ENCODE peak calls at places on chromosomes 4 and X, in nine cellular contexts. One of them, this sample, is unnamed.
A peak's percentile ranks its signal among the peaks of the same experiment; 100 is the strongest.

GRCh38 chr4:149164282-149164681 is 651.4 kb downstream of the IQCM start:
- DNase-seq in OCI-LY7: no peak
- DNase-seq in keratinocyte: no peak
- DNase-seq in astrocyte: peak; percentile 97
- DNase-seq in fibroblast of lung: peak; percentile 3
- DNase-seq in neuronal stem cell: peak; percentile 72
- DNase-seq in SK-N-SH: no peak
- DNase-seq in mammary epithelial cell: no peak
- DNase-seq in A549: peak; percentile 3
- DNase-seq in this sample: no peak

GRCh38 chr4:41409095-41409494 is 128.9 kb upstream of the LIMCH1 start:
- DNase-seq in OCI-LY7: no peak
- DNase-seq in keratinocyte: no peak
- DNase-seq in astrocyte: no peak
- DNase-seq in fibroblast of lung: peak; percentile 65
- DNase-seq in neuronal stem cell: no peak
- DNase-seq in SK-N-SH: no peak
- DNase-seq in mammary epithelial cell: no peak
- DNase-seq in A549: no peak
- DNase-seq in this sample: no peak

GRCh38 chr4:110629214-110629754 is 6.4 kb upstream of the PITX2 start:
- DNase-seq in OCI-LY7: no peak
- DNase-seq in keratinocyte: no peak
- DNase-seq in astrocyte: no peak
- DNase-seq in fibroblast of lung: no peak
- DNase-seq in neuronal stem cell: no peak
- DNase-seq in SK-N-SH: no peak
- DNase-seq in mammary epithelial cell: no peak
- DNase-seq in A549: no peak
- DNase-seq in this sample: no peak

GRCh38 chrX:118221257-118221656 is 104.6 kb upstream of the KLHL13 start:
- DNase-seq in OCI-LY7: no peak
- DNase-seq in keratinocyte: no peak
- DNase-seq in astrocyte: no peak
- DNase-seq in fibroblast of lung: no peak
- DNase-seq in neuronal stem cell: no peak
- DNase-seq in SK-N-SH: peak; percentile 30
- DNase-seq in mammary epithelial cell: no peak
- DNase-seq in A549: no peak
- DNase-seq in this sample: no peak

GRCh38 chr4:57020467-57021101 is 41.9 kb downstream of the POLR2B start:
- DNase-seq in OCI-LY7: no peak
- DNase-seq in keratinocyte: peak; percentile 50
- DNase-seq in astrocyte: peak; percentile 86
- DNase-seq in fibroblast of lung: peak; percentile 72
- DNase-seq in neuronal stem cell: no peak
- DNase-seq in SK-N-SH: no peak
- DNase-seq in mammary epithelial cell: peak; percentile 78
- DNase-seq in A549: peak; percentile 17
- DNase-seq in this sample: no peak

GRCh38 chr4:66572949-66573348 is 902.7 kb upstream of the EPHA5 start:
- DNase-seq in OCI-LY7: no peak
- DNase-seq in keratinocyte: no peak
- DNase-seq in astrocyte: peak; percentile 97
- DNase-seq in fibroblast of lung: peak; percentile 58
- DNase-seq in neuronal stem cell: no peak
- DNase-seq in SK-N-SH: no peak
- DNase-seq in mammary epithelial cell: peak; percentile 58
- DNase-seq in A549: peak; percentile 72
- DNase-seq in this sample: no peak

GRCh38 chrX:154308108-154308946 is 12.7 kb downstream of the TKTL1 start:
- DNase-seq in OCI-LY7: peak; percentile 61
- DNase-seq in keratinocyte: no peak
- DNase-seq in astrocyte: no peak
- DNase-seq in fibroblast of lung: peak; percentile 28
- DNase-seq in neuronal stem cell: peak; percentile 36
- DNase-seq in SK-N-SH: peak; percentile 61
- DNase-seq in mammary epithelial cell: peak; percentile 21
- DNase-seq in A549: peak; percentile 53
- DNase-seq in this sample: peak; percentile 90

GRCh38 chr4:140070369-140070768 is 83.6 kb downstream of the MAML3 start:
- DNase-seq in OCI-LY7: no peak
- DNase-seq in keratinocyte: no peak
- DNase-seq in astrocyte: no peak
- DNase-seq in fibroblast of lung: no peak
- DNase-seq in neuronal stem cell: no peak
- DNase-seq in SK-N-SH: no peak
- DNase-seq in mammary epithelial cell: no peak
- DNase-seq in A549: no peak
- DNase-seq in this sample: no peak

GRCh38 chr4:181006509-181007290 is 1236.5 kb upstream of the TENM3 start:
- DNase-seq in OCI-LY7: peak; percentile 7
- DNase-seq in keratinocyte: no peak
- DNase-seq in astrocyte: no peak
- DNase-seq in fibroblast of lung: peak; percentile 28
- DNase-seq in neuronal stem cell: no peak
- DNase-seq in SK-N-SH: no peak
- DNase-seq in mammary epithelial cell: no peak
- DNase-seq in A549: no peak
- DNase-seq in this sample: no peak

GRCh38 chr4:43233321-43233720 is 340.8 kb downstream of the GRXCR1 start:
- DNase-seq in OCI-LY7: no peak
- DNase-seq in keratinocyte: no peak
- DNase-seq in astrocyte: no peak
- DNase-seq in fibroblast of lung: no peak
- DNase-seq in neuronal stem cell: no peak
- DNase-seq in SK-N-SH: no peak
- DNase-seq in mammary epithelial cell: no peak
- DNase-seq in A549: no peak
- DNase-seq in this sample: no peak

GRCh38 chrX:39470588-39471155 is 627.1 kb downstream of the BCOR start:
- DNase-seq in OCI-LY7: no peak
- DNase-seq in keratinocyte: no peak
- DNase-seq in astrocyte: peak; percentile 62
- DNase-seq in fibroblast of lung: peak; percentile 61
- DNase-seq in neuronal stem cell: no peak
- DNase-seq in SK-N-SH: no peak
- DNase-seq in mammary epithelial cell: no peak
- DNase-seq in A549: no peak
- DNase-seq in this sample: no peak

GRCh38 chr4:158644755-158645154 is 26.9 kb downstream of the C4orf46 start:
- DNase-seq in OCI-LY7: no peak
- DNase-seq in keratinocyte: no peak
- DNase-seq in astrocyte: no peak
- DNase-seq in fibroblast of lung: no peak
- DNase-seq in neuronal stem cell: no peak
- DNase-seq in SK-N-SH: no peak
- DNase-seq in mammary epithelial cell: no peak
- DNase-seq in A549: no peak
- DNase-seq in this sample: no peak

GRCh38 chr4:3875466-3875865 is 109.3 kb downstream of the ADRA2C start:
- DNase-seq in OCI-LY7: no peak
- DNase-seq in keratinocyte: no peak
- DNase-seq in astrocyte: no peak
- DNase-seq in fibroblast of lung: no peak
- DNase-seq in neuronal stem cell: no peak
- DNase-seq in SK-N-SH: no peak
- DNase-seq in mammary epithelial cell: no peak
- DNase-seq in A549: no peak
- DNase-seq in this sample: no peak

GRCh38 chr4:56880572-56880971 is 27.1 kb upstream of the REST start:
- DNase-seq in OCI-LY7: no peak
- DNase-seq in keratinocyte: no peak
- DNase-seq in astrocyte: no peak
- DNase-seq in fibroblast of lung: no peak
- DNase-seq in neuronal stem cell: no peak
- DNase-seq in SK-N-SH: no peak
- DNase-seq in mammary epithelial cell: no peak
- DNase-seq in A549: no peak
- DNase-seq in this sample: no peak

GRCh38 chrX:69263421-69263820 is 98.2 kb upstream of the PJA1 start:
- DNase-seq in OCI-LY7: no peak
- DNase-seq in keratinocyte: no peak
- DNase-seq in astrocyte: no peak
- DNase-seq in fibroblast of lung: no peak
- DNase-seq in neuronal stem cell: no peak
- DNase-seq in SK-N-SH: no peak
- DNase-seq in mammary epithelial cell: no peak
- DNase-seq in A549: no peak
- DNase-seq in this sample: no peak

GRCh38 chrX:11533211-11533651 is 132.5 kb downstream of the ARHGAP6 start:
- DNase-seq in OCI-LY7: peak; percentile 84
- DNase-seq in keratinocyte: peak; percentile 55
- DNase-seq in astrocyte: peak; percentile 71
- DNase-seq in fibroblast of lung: peak; percentile 89
- DNase-seq in neuronal stem cell: peak; percentile 18
- DNase-seq in SK-N-SH: peak; percentile 60
- DNase-seq in mammary epithelial cell: peak; percentile 64
- DNase-seq in A549: peak; percentile 83
- DNase-seq in this sample: peak; percentile 94

GRCh38 chrX:43971966-43972961 is 926 bp downstream of the NDP start:
- DNase-seq in OCI-LY7: no peak
- DNase-seq in keratinocyte: no peak
- DNase-seq in astrocyte: peak; percentile 34
- DNase-seq in fibroblast of lung: peak; percentile 44
- DNase-seq in neuronal stem cell: no peak
- DNase-seq in SK-N-SH: no peak
- DNase-seq in mammary epithelial cell: no peak
- DNase-seq in A549: no peak
- DNase-seq in this sample: no peak

GRCh38 chr4:30103455-30103854 is 616.7 kb upstream of the PCDH7 start:
- DNase-seq in OCI-LY7: no peak
- DNase-seq in keratinocyte: no peak
- DNase-seq in astrocyte: peak; percentile 10
- DNase-seq in fibroblast of lung: peak; percentile 11
- DNase-seq in neuronal stem cell: no peak
- DNase-seq in SK-N-SH: no peak
- DNase-seq in mammary epithelial cell: peak; percentile 14
- DNase-seq in A549: no peak
- DNase-seq in this sample: no peak

GRCh38 chr4:76744253-76744921 is 153.6 kb downstream of the SOWAHB start:
- DNase-seq in OCI-LY7: no peak
- DNase-seq in keratinocyte: no peak
- DNase-seq in astrocyte: peak; percentile 82
- DNase-seq in fibroblast of lung: peak; percentile 36
- DNase-seq in neuronal stem cell: no peak
- DNase-seq in SK-N-SH: no peak
- DNase-seq in mammary epithelial cell: no peak
- DNase-seq in A549: no peak
- DNase-seq in this sample: no peak

GRCh38 chr4:168272488-168272887 is 46.1 kb downstream of the DDX60 start:
- DNase-seq in OCI-LY7: no peak
- DNase-seq in keratinocyte: no peak
- DNase-seq in astrocyte: no peak
- DNase-seq in fibroblast of lung: no peak
- DNase-seq in neuronal stem cell: no peak
- DNase-seq in SK-N-SH: no peak
- DNase-seq in mammary epithelial cell: no peak
- DNase-seq in A549: no peak
- DNase-seq in this sample: no peak

GRCh38 chr4:3599951-3600350 is 67.7 kb upstream of the LRPAP1 start:
- DNase-seq in OCI-LY7: no peak
- DNase-seq in keratinocyte: no peak
- DNase-seq in astrocyte: no peak
- DNase-seq in fibroblast of lung: no peak
- DNase-seq in neuronal stem cell: no peak
- DNase-seq in SK-N-SH: no peak
- DNase-seq in mammary epithelial cell: no peak
- DNase-seq in A549: no peak
- DNase-seq in this sample: no peak

GRCh38 chrX:101108293-101108692 is 10.3 kb downstream of the CENPI start:
- DNase-seq in OCI-LY7: no peak
- DNase-seq in keratinocyte: no peak
- DNase-seq in astrocyte: peak; percentile 16
- DNase-seq in fibroblast of lung: peak; percentile 56
- DNase-seq in neuronal stem cell: no peak
- DNase-seq in SK-N-SH: no peak
- DNase-seq in mammary epithelial cell: no peak
- DNase-seq in A549: no peak
- DNase-seq in this sample: no peak

GRCh38 chr4:74420863-74421262 is 24.1 kb upstream of the AREG start:
- DNase-seq in OCI-LY7: no peak
- DNase-seq in keratinocyte: no peak
- DNase-seq in astrocyte: no peak
- DNase-seq in fibroblast of lung: no peak
- DNase-seq in neuronal stem cell: no peak
- DNase-seq in SK-N-SH: no peak
- DNase-seq in mammary epithelial cell: no peak
- DNase-seq in A549: no peak
- DNase-seq in this sample: no peak
- H3K4me1 ChIP-seq in OCI-LY7: no peaks in the 10 kb centered on the region
- H3K4me1 ChIP-seq in keratinocyte: peaks cover 51% of the 10 kb centered on the region
- H3K4me1 ChIP-seq in astrocyte: peaks cover 11% of the 10 kb centered on the region
- H3K4me1 ChIP-seq in fibroblast of lung: peaks cover 5% of the 10 kb centered on the region
- H3K4me1 ChIP-seq in neuronal stem cell: no peaks in the 10 kb centered on the region
- H3K4me1 ChIP-seq in SK-N-SH: no peaks in the 10 kb centered on the region
- H3K4me1 ChIP-seq in mammary epithelial cell: peaks cover 43% of the 10 kb centered on the region
- H3K4me1 ChIP-seq in A549: peaks cover 26% of the 10 kb centered on the region
- H3K4me1 ChIP-seq in this sample: no peaks in the 10 kb centered on the region

DNA sequence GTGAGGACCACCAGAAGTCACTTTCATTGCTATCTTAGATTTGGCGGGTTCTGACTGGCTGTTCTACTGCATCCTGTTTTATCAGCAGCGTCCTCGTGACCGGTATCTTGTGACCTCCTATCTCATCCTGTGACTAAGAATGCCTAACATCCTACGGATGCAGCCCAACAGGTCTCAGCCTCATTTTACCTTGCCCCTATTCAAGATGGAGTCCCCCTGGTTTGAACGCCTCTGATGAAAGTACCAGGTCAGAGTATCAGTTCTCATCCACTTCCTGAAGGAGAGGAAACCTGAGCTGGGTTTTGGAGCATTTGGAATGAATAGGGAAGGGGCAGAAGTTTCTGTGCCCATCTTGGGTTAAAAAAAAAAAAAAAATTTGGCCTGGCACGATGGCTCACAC is 70.2 kb downstream of the SLC34A2 start:
- DNase-seq in OCI-LY7: no peak
- DNase-seq in keratinocyte: no peak
- DNase-seq in astrocyte: no peak
- DNase-seq in fibroblast of lung: no peak
- DNase-seq in neuronal stem cell: no peak
- DNase-seq in SK-N-SH: no peak
- DNase-seq in mammary epithelial cell: no peak
- DNase-seq in A549: no peak
- DNase-seq in this sample: no peak
- H3K4me2 ChIP-seq in OCI-LY7: no peak overlapping the region
- H3K4me2 ChIP-seq in keratinocyte: no peak overlapping the region
- H3K4me2 ChIP-seq in astrocyte: no peak overlapping the region
- H3K4me2 ChIP-seq in fibroblast of lung: no peak overlapping the region
- H3K4me2 ChIP-seq in neuronal stem cell: no peak overlapping the region
- H3K4me2 ChIP-seq in SK-N-SH: no peak overlapping the region
- H3K4me2 ChIP-seq in mammary epithelial cell: no peak overlapping the region
- H3K4me2 ChIP-seq in A549: no peak overlapping the region
- H3K4me2 ChIP-seq in this sample: no peak overlapping the region

GRCh38 chrX:16223385-16223784 is 56.1 kb downstream of the MAGEB17 start:
- DNase-seq in OCI-LY7: no peak
- DNase-seq in keratinocyte: no peak
- DNase-seq in astrocyte: no peak
- DNase-seq in fibroblast of lung: no peak
- DNase-seq in neuronal stem cell: no peak
- DNase-seq in SK-N-SH: no peak
- DNase-seq in mammary epithelial cell: no peak
- DNase-seq in A549: no peak
- DNase-seq in this sample: no peak
- H3K9me3 ChIP-seq in OCI-LY7: no peaks in the 10 kb centered on the region
- H3K9me3 ChIP-seq in keratinocyte: peaks cover 5% of the 10 kb centered on the region
- H3K9me3 ChIP-seq in astrocyte: no peaks in the 10 kb centered on the region
- H3K9me3 ChIP-seq in fibroblast of lung: no peaks in the 10 kb centered on the region
- H3K9me3 ChIP-seq in neuronal stem cell: no peaks in the 10 kb centered on the region
- H3K9me3 ChIP-seq in SK-N-SH: no peaks in the 10 kb centered on the region
- H3K9me3 ChIP-seq in mammary epithelial cell: peaks cover 11% of the 10 kb centered on the region
- H3K9me3 ChIP-seq in A549: no peaks in the 10 kb centered on the region
- H3K9me3 ChIP-seq in this sample: no peaks in the 10 kb centered on the region

GRCh38 chr4:26859762-26860156 is 882 bp upstream of the STIM2 start:
- DNase-seq in OCI-LY7: peak; percentile 52
- DNase-seq in keratinocyte: no peak
- DNase-seq in astrocyte: no peak
- DNase-seq in fibroblast of lung: no peak
- DNase-seq in neuronal stem cell: no peak
- DNase-seq in SK-N-SH: no peak
- DNase-seq in mammary epithelial cell: peak; percentile 25
- DNase-seq in A549: no peak
- DNase-seq in this sample: peak; percentile 66
- H3K4me1 ChIP-seq in OCI-LY7: peaks cover 33% of the 10 kb centered on the region
- H3K4me1 ChIP-seq in keratinocyte: peaks cover 21% of the 10 kb centered on the region
- H3K4me1 ChIP-seq in astrocyte: peaks cover 23% of the 10 kb centered on the region
- H3K4me1 ChIP-seq in fibroblast of lung: peaks cover 12% of the 10 kb centered on the region
- H3K4me1 ChIP-seq in neuronal stem cell: peaks cover 4% of the 10 kb centered on the region
- H3K4me1 ChIP-seq in SK-N-SH: peaks cover 20% of the 10 kb centered on the region
- H3K4me1 ChIP-seq in mammary epithelial cell: peaks cover 22% of the 10 kb centered on the region
- H3K4me1 ChIP-seq in A549: peaks cover 23% of the 10 kb centered on the region
- H3K4me1 ChIP-seq in this sample: peaks cover 50% of the 10 kb centered on the region